ENCODE peak calls at places on chromosomes 7 and 10, in seven cellular contexts. One of them, this sample, is unnamed.

GRCh38 chr7:6652446-6653011 is 15.4 kb downstream of the ZNF316 start:
- DNase-seq in A549: no peak
- DNase-seq in testis: no peak
- DNase-seq in endothelial cell of umbilical vein: no peak
- DNase-seq in spleen: no peak
- DNase-seq in adrenal gland: no peak
- DNase-seq in heart left ventricle: no peak
- DNase-seq in this sample: peak

GRCh38 chr7:152052772-152053171 is 27.3 kb downstream of the GALNT11 start:
- DNase-seq in A549: no peak
- DNase-seq in testis: no peak
- DNase-seq in endothelial cell of umbilical vein: no peak
- DNase-seq in spleen: no peak
- DNase-seq in adrenal gland: no peak
- DNase-seq in heart left ventricle: no peak
- DNase-seq in this sample: no peak

GRCh38 chr7:35802649-35803048 is 1.8 kb downstream of the SEPTIN7 start:
- DNase-seq in A549: no peak
- DNase-seq in testis: no peak
- DNase-seq in endothelial cell of umbilical vein: peak
- DNase-seq in spleen: no peak
- DNase-seq in adrenal gland: no peak
- DNase-seq in heart left ventricle: no peak
- DNase-seq in this sample: no peak

GRCh38 chr7:17690030-17690429 is 250.3 kb downstream of the SNX13 start:
- DNase-seq in A549: no peak
- DNase-seq in testis: no peak
- DNase-seq in endothelial cell of umbilical vein: no peak
- DNase-seq in spleen: no peak
- DNase-seq in adrenal gland: no peak
- DNase-seq in heart left ventricle: no peak
- DNase-seq in this sample: no peak

GRCh38 chr7:77877800-77878199 is 79.2 kb downstream of the PHTF2 start:
- DNase-seq in A549: no peak
- DNase-seq in testis: no peak
- DNase-seq in endothelial cell of umbilical vein: no peak
- DNase-seq in spleen: no peak
- DNase-seq in adrenal gland: no peak
- DNase-seq in heart left ventricle: no peak
- DNase-seq in this sample: no peak

GRCh38 chr7:25777969-25778767 is 373.8 kb upstream of the NFE2L3 start:
- DNase-seq in A549: no peak
- DNase-seq in testis: peak
- DNase-seq in endothelial cell of umbilical vein: no peak
- DNase-seq in spleen: no peak
- DNase-seq in adrenal gland: no peak
- DNase-seq in heart left ventricle: no peak
- DNase-seq in this sample: no peak

GRCh38 chr10:129863231-129863663 is 100.8 kb downstream of the EBF3 start:
- DNase-seq in A549: no peak
- DNase-seq in testis: no peak
- DNase-seq in endothelial cell of umbilical vein: no peak
- DNase-seq in spleen: no peak
- DNase-seq in adrenal gland: no peak
- DNase-seq in heart left ventricle: no peak
- DNase-seq in this sample: no peak

GRCh38 chr7:155248366-155248756 is 49.3 kb upstream of the INSIG1 start:
- DNase-seq in A549: no peak
- DNase-seq in testis: no peak
- DNase-seq in endothelial cell of umbilical vein: no peak
- DNase-seq in spleen: peak
- DNase-seq in adrenal gland: no peak
- DNase-seq in heart left ventricle: no peak
- DNase-seq in this sample: no peak

GRCh38 chr7:42180806-42181205 is 56.2 kb downstream of the GLI3 start:
- DNase-seq in A549: no peak
- DNase-seq in testis: no peak
- DNase-seq in endothelial cell of umbilical vein: no peak
- DNase-seq in spleen: no peak
- DNase-seq in adrenal gland: no peak
- DNase-seq in heart left ventricle: no peak
- DNase-seq in this sample: no peak

GRCh38 chr7:105641236-105641810 is 60.0 kb upstream of the EFCAB10 start:
- DNase-seq in A549: no peak
- DNase-seq in testis: no peak
- DNase-seq in endothelial cell of umbilical vein: no peak
- DNase-seq in spleen: no peak
- DNase-seq in adrenal gland: no peak
- DNase-seq in heart left ventricle: no peak
- DNase-seq in this sample: no peak

GRCh38 chr7:140640727-140641531 is at the start of gene DENND2A:
- DNase-seq in A549: no peak
- DNase-seq in testis: peak
- DNase-seq in endothelial cell of umbilical vein: peak
- DNase-seq in spleen: peak
- DNase-seq in adrenal gland: peak
- DNase-seq in heart left ventricle: peak
- DNase-seq in this sample: peak

GRCh38 chr7:140639366-140640053 is 1.1 kb downstream of the DENND2A start:
- DNase-seq in A549: no peak
- DNase-seq in testis: no peak
- DNase-seq in endothelial cell of umbilical vein: no peak
- DNase-seq in spleen: peak
- DNase-seq in adrenal gland: no peak
- DNase-seq in heart left ventricle: peak
- DNase-seq in this sample: no peak

GRCh38 chr7:140640060-140640611 is 477 bp downstream of the DENND2A start:
- DNase-seq in A549: peak
- DNase-seq in testis: peak
- DNase-seq in endothelial cell of umbilical vein: no peak
- DNase-seq in spleen: peak
- DNase-seq in adrenal gland: no peak
- DNase-seq in heart left ventricle: peak
- DNase-seq in this sample: peak

GRCh38 chr7:140635821-140636220 is 4.8 kb downstream of the DENND2A start:
- DNase-seq in A549: no peak
- DNase-seq in testis: no peak
- DNase-seq in endothelial cell of umbilical vein: no peak
- DNase-seq in spleen: no peak
- DNase-seq in adrenal gland: no peak
- DNase-seq in heart left ventricle: no peak
- DNase-seq in this sample: no peak

GRCh38 chr7:140638311-140638791 is 2.3 kb downstream of the DENND2A start:
- DNase-seq in A549: no peak
- DNase-seq in testis: no peak
- DNase-seq in endothelial cell of umbilical vein: no peak
- DNase-seq in spleen: peak
- DNase-seq in adrenal gland: no peak
- DNase-seq in heart left ventricle: no peak
- DNase-seq in this sample: no peak
- TF ChIP-seq CTCF in A549: no peak
- TF ChIP-seq CTCF in testis: no peak
- TF ChIP-seq CTCF in endothelial cell of umbilical vein: no peak
- TF ChIP-seq CTCF in spleen: no peak
- TF ChIP-seq CTCF in adrenal gland: no peak
- TF ChIP-seq CTCF in heart left ventricle: peak
- TF ChIP-seq CTCF in this sample: no peak

GRCh38 chr7:107319724-107320228 is 150.1 kb upstream of the GPR22 start:
- DNase-seq in A549: no peak
- DNase-seq in testis: no peak
- DNase-seq in endothelial cell of umbilical vein: no peak
- DNase-seq in spleen: no peak
- DNase-seq in adrenal gland: no peak
- DNase-seq in heart left ventricle: no peak
- DNase-seq in this sample: no peak

GRCh38 chr7:107321611-107322010 is 148.2 kb upstream of the GPR22 start:
- DNase-seq in A549: no peak
- DNase-seq in testis: no peak
- DNase-seq in endothelial cell of umbilical vein: no peak
- DNase-seq in spleen: no peak
- DNase-seq in adrenal gland: no peak
- DNase-seq in heart left ventricle: no peak
- DNase-seq in this sample: no peak

GRCh38 chr7:107315821-107316220 is 147.0 kb downstream of the HBP1 start:
- DNase-seq in A549: no peak
- DNase-seq in testis: no peak
- DNase-seq in endothelial cell of umbilical vein: no peak
- DNase-seq in spleen: no peak
- DNase-seq in adrenal gland: no peak
- DNase-seq in heart left ventricle: no peak
- DNase-seq in this sample: no peak

GRCh38 chr7:107322015-107322414 is 147.8 kb upstream of the GPR22 start:
- DNase-seq in A549: no peak
- DNase-seq in testis: no peak
- DNase-seq in endothelial cell of umbilical vein: no peak
- DNase-seq in spleen: no peak
- DNase-seq in adrenal gland: no peak
- DNase-seq in heart left ventricle: no peak
- DNase-seq in this sample: no peak

GRCh38 chr7:107318523-107319160 is 149.8 kb downstream of the HBP1 start:
- DNase-seq in A549: no peak
- DNase-seq in testis: no peak
- DNase-seq in endothelial cell of umbilical vein: no peak
- DNase-seq in spleen: no peak
- DNase-seq in adrenal gland: no peak
- DNase-seq in heart left ventricle: no peak
- DNase-seq in this sample: no peak
- TF ChIP-seq POLR2A in A549: no peak
- TF ChIP-seq POLR2A in testis: no peak
- TF ChIP-seq POLR2A in endothelial cell of umbilical vein: no peak
- TF ChIP-seq POLR2A in spleen: no peak
- TF ChIP-seq POLR2A in adrenal gland: no peak
- TF ChIP-seq POLR2A in heart left ventricle: no peak
- TF ChIP-seq POLR2A in this sample: no peak

GRCh38 chr10:20714979-20715378 is 182.1 kb downstream of the NEBL start:
- DNase-seq in A549: no peak
- DNase-seq in testis: no peak
- DNase-seq in endothelial cell of umbilical vein: no peak
- DNase-seq in spleen: no peak
- DNase-seq in adrenal gland: no peak
- DNase-seq in heart left ventricle: no peak
- DNase-seq in this sample: no peak
- TF ChIP-seq CTCF in A549: no peak
- TF ChIP-seq CTCF in testis: no peak
- TF ChIP-seq CTCF in endothelial cell of umbilical vein: no peak
- TF ChIP-seq CTCF in spleen: no peak
- TF ChIP-seq CTCF in adrenal gland: no peak
- TF ChIP-seq CTCF in heart left ventricle: no peak
- TF ChIP-seq CTCF in this sample: no peak

GRCh38 chr7:5528815-5529442 is 105.3 kb upstream of the TNRC18 start:
- DNase-seq in A549: no peak
- DNase-seq in testis: no peak
- DNase-seq in endothelial cell of umbilical vein: peak
- DNase-seq in spleen: no peak
- DNase-seq in adrenal gland: no peak
- DNase-seq in heart left ventricle: no peak
- DNase-seq in this sample: no peak

GRCh38 chr7:5533821-5534367 is 110.3 kb upstream of the TNRC18 start:
- DNase-seq in A549: no peak
- DNase-seq in testis: no peak
- DNase-seq in endothelial cell of umbilical vein: no peak
- DNase-seq in spleen: no peak
- DNase-seq in adrenal gland: peak
- DNase-seq in heart left ventricle: no peak
- DNase-seq in this sample: no peak

GRCh38 chr7:5528071-5528814 is 104.6 kb upstream of the TNRC18 start:
- DNase-seq in A549: no peak
- DNase-seq in testis: no peak
- DNase-seq in endothelial cell of umbilical vein: peak
- DNase-seq in spleen: peak
- DNase-seq in adrenal gland: peak
- DNase-seq in heart left ventricle: peak
- DNase-seq in this sample: peak

DNA sequence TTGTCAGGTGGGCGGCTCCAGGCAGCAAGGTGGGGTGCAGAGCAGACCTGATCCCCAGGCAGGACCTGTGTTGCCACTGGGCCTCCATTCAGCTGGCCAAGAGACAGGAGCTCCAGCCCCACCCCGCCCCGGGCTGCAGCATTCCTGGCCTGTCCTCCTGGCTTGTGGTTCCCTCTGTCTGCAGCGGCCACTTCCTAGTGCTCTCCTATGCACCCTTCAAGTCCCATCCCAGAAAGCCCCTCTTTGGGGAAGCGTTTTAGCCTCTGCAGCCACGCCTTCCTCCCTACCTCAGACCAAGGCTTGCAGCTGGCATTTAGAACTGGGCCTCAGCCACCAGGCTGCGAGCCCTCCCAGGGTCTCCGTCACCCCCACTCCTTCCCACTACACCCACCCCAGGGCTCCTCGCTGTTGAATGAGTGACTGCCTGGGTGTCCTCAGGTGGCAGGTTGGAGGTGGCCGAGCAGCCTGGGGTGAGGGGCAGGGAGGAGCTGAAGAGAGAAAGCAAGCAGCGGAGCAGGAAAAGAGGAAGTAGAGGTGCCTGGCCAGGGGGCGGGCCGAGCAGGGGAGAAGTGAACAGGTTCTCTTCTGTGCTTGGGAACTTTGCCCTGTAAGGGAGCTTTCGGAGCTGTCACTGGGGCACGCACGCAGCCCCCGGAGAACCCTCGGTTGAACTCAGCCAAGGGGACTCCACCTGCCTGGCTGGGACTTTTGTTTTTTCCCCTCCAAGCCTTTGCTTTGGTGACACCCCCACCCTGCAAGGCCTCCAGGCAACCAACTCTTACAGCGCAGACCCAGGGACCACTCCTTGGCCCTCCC is 109.1 kb upstream of the TNRC18 start:
- DNase-seq in A549: no peak
- DNase-seq in testis: peak
- DNase-seq in endothelial cell of umbilical vein: no peak
- DNase-seq in spleen: peak
- DNase-seq in adrenal gland: peak
- DNase-seq in heart left ventricle: no peak
- DNase-seq in this sample: peak
- TF ChIP-seq POLR2A in A549: no peak
- TF ChIP-seq POLR2A in testis: no peak
- TF ChIP-seq POLR2A in endothelial cell of umbilical vein: no peak
- TF ChIP-seq POLR2A in spleen: no peak
- TF ChIP-seq POLR2A in adrenal gland: no peak
- TF ChIP-seq POLR2A in heart left ventricle: no peak
- TF ChIP-seq POLR2A in this sample: peak

GRCh38 chr7:127501817-127502216 is 83.6 kb downstream of the GCC1 start:
- DNase-seq in A549: no peak
- DNase-seq in testis: no peak
- DNase-seq in endothelial cell of umbilical vein: no peak
- DNase-seq in spleen: no peak
- DNase-seq in adrenal gland: no peak
- DNase-seq in heart left ventricle: no peak
- DNase-seq in this sample: no peak

DNA sequence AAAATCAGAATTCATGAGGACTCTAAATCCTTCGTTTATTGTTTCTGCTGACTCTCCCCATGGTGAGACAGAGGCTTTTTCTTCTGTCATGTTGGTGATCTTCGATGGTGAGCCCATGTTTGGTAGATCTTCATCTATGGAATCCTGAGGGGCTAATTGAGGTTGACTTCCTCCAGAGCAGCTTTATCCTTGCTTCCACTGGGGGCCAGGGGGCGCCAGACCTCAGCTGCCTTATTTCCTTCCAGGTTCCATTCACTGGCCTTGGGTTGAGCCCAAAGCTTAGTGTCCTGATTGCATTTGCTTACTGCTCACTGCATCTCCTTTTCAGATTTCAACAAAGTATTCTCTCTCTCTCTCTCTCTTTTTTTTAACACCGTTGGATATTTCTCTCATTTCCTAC is 80.7 kb downstream of the GCC1 start:
- DNase-seq in A549: no peak
- DNase-seq in testis: peak
- DNase-seq in endothelial cell of umbilical vein: peak
- DNase-seq in spleen: no peak
- DNase-seq in adrenal gland: peak
- DNase-seq in heart left ventricle: no peak
- DNase-seq in this sample: no peak
- TF ChIP-seq CTCF in A549: peak
- TF ChIP-seq CTCF in testis: no peak
- TF ChIP-seq CTCF in endothelial cell of umbilical vein: peak
- TF ChIP-seq CTCF in spleen: no peak
- TF ChIP-seq CTCF in adrenal gland: no peak
- TF ChIP-seq CTCF in heart left ventricle: peak
- TF ChIP-seq CTCF in this sample: no peak